ENCODE peak calls at places on chromosomes 13 and 19, in ten cellular contexts. One of them, this sample, is unnamed.

GRCh38 chr13:95137096-95137495 is 164.2 kb downstream of the ABCC4 start:
- DNase-seq in cardiac fibroblast: peak
- DNase-seq in fibroblast of mammary gland: peak
- DNase-seq in stimulated activated CD8-positive, alpha-beta memory T cell treated with anti-CD3 and anti-CD28 coated beads, Interleukin-7, amount 100 ng/mL, for 1 hour: no peak
- DNase-seq in lung microvascular endothelial cell: peak
- DNase-seq in anterior cingulate cortex: no peak
- DNase-seq in EL: peak
- DNase-seq in ascending aorta: no peak
- DNase-seq in natural killer cell: no peak
- DNase-seq in skeletal muscle cell: no peak
- DNase-seq in this sample: no peak

GRCh38 chr13:33639640-33640080 is 178.3 kb upstream of the RFC3 start:
- DNase-seq in cardiac fibroblast: no peak
- DNase-seq in fibroblast of mammary gland: no peak
- DNase-seq in stimulated activated CD8-positive, alpha-beta memory T cell treated with anti-CD3 and anti-CD28 coated beads, Interleukin-7, amount 100 ng/mL, for 1 hour: no peak
- DNase-seq in lung microvascular endothelial cell: no peak
- DNase-seq in anterior cingulate cortex: no peak
- DNase-seq in EL: peak
- DNase-seq in ascending aorta: no peak
- DNase-seq in natural killer cell: no peak
- DNase-seq in skeletal muscle cell: no peak
- DNase-seq in this sample: no peak

GRCh38 chr13:23399254-23399796 is 34.2 kb downstream of the SACS start:
- DNase-seq in cardiac fibroblast: no peak
- DNase-seq in fibroblast of mammary gland: no peak
- DNase-seq in stimulated activated CD8-positive, alpha-beta memory T cell treated with anti-CD3 and anti-CD28 coated beads, Interleukin-7, amount 100 ng/mL, for 1 hour: no peak
- DNase-seq in lung microvascular endothelial cell: no peak
- DNase-seq in anterior cingulate cortex: no peak
- DNase-seq in EL: no peak
- DNase-seq in ascending aorta: no peak
- DNase-seq in natural killer cell: no peak
- DNase-seq in skeletal muscle cell: no peak
- DNase-seq in this sample: no peak

GRCh38 chr13:114063545-114064515 is 68.6 kb downstream of the RASA3 start:
- DNase-seq in cardiac fibroblast: peak
- DNase-seq in fibroblast of mammary gland: peak
- DNase-seq in stimulated activated CD8-positive, alpha-beta memory T cell treated with anti-CD3 and anti-CD28 coated beads, Interleukin-7, amount 100 ng/mL, for 1 hour: no peak
- DNase-seq in lung microvascular endothelial cell: peak
- DNase-seq in anterior cingulate cortex: no peak
- DNase-seq in EL: peak
- DNase-seq in ascending aorta: peak
- DNase-seq in natural killer cell: no peak
- DNase-seq in skeletal muscle cell: no peak
- DNase-seq in this sample: no peak

GRCh38 chr19:29873024-29873800 is 61.4 kb downstream of the CCNE1 start:
- DNase-seq in cardiac fibroblast: peak
- DNase-seq in fibroblast of mammary gland: no peak
- DNase-seq in stimulated activated CD8-positive, alpha-beta memory T cell treated with anti-CD3 and anti-CD28 coated beads, Interleukin-7, amount 100 ng/mL, for 1 hour: peak
- DNase-seq in lung microvascular endothelial cell: peak
- DNase-seq in anterior cingulate cortex: no peak
- DNase-seq in EL: peak
- DNase-seq in ascending aorta: peak
- DNase-seq in natural killer cell: peak
- DNase-seq in skeletal muscle cell: no peak
- DNase-seq in this sample: no peak

GRCh38 chr13:100314132-100314910 is 225.4 kb downstream of the PCCA start:
- DNase-seq in cardiac fibroblast: no peak
- DNase-seq in fibroblast of mammary gland: no peak
- DNase-seq in stimulated activated CD8-positive, alpha-beta memory T cell treated with anti-CD3 and anti-CD28 coated beads, Interleukin-7, amount 100 ng/mL, for 1 hour: no peak
- DNase-seq in lung microvascular endothelial cell: peak
- DNase-seq in anterior cingulate cortex: no peak
- DNase-seq in EL: no peak
- DNase-seq in ascending aorta: no peak
- DNase-seq in natural killer cell: no peak
- DNase-seq in skeletal muscle cell: no peak
- DNase-seq in this sample: peak

GRCh38 chr13:52001120-52001731 is 10.0 kb downstream of the ATP7B start:
- DNase-seq in cardiac fibroblast: peak
- DNase-seq in fibroblast of mammary gland: peak
- DNase-seq in stimulated activated CD8-positive, alpha-beta memory T cell treated with anti-CD3 and anti-CD28 coated beads, Interleukin-7, amount 100 ng/mL, for 1 hour: no peak
- DNase-seq in lung microvascular endothelial cell: peak
- DNase-seq in anterior cingulate cortex: no peak
- DNase-seq in EL: peak
- DNase-seq in ascending aorta: no peak
- DNase-seq in natural killer cell: no peak
- DNase-seq in skeletal muscle cell: no peak
- DNase-seq in this sample: no peak

GRCh38 chr13:28761586-28761985 is 42.8 kb upstream of the SLC46A3 start:
- DNase-seq in cardiac fibroblast: peak
- DNase-seq in fibroblast of mammary gland: peak
- DNase-seq in stimulated activated CD8-positive, alpha-beta memory T cell treated with anti-CD3 and anti-CD28 coated beads, Interleukin-7, amount 100 ng/mL, for 1 hour: no peak
- DNase-seq in lung microvascular endothelial cell: no peak
- DNase-seq in anterior cingulate cortex: no peak
- DNase-seq in EL: peak
- DNase-seq in ascending aorta: no peak
- DNase-seq in natural killer cell: no peak
- DNase-seq in skeletal muscle cell: no peak
- DNase-seq in this sample: no peak

GRCh38 chr13:49980266-49980665 is 16.6 kb upstream of the TRIM13 start:
- DNase-seq in cardiac fibroblast: no peak
- DNase-seq in fibroblast of mammary gland: no peak
- DNase-seq in stimulated activated CD8-positive, alpha-beta memory T cell treated with anti-CD3 and anti-CD28 coated beads, Interleukin-7, amount 100 ng/mL, for 1 hour: no peak
- DNase-seq in lung microvascular endothelial cell: no peak
- DNase-seq in anterior cingulate cortex: no peak
- DNase-seq in EL: no peak
- DNase-seq in ascending aorta: no peak
- DNase-seq in natural killer cell: no peak
- DNase-seq in skeletal muscle cell: no peak
- DNase-seq in this sample: no peak

GRCh38 chr19:23832717-23833327 is 74.1 kb upstream of the ZNF681 start:
- DNase-seq in cardiac fibroblast: no peak
- DNase-seq in fibroblast of mammary gland: no peak
- DNase-seq in stimulated activated CD8-positive, alpha-beta memory T cell treated with anti-CD3 and anti-CD28 coated beads, Interleukin-7, amount 100 ng/mL, for 1 hour: no peak
- DNase-seq in lung microvascular endothelial cell: no peak
- DNase-seq in anterior cingulate cortex: no peak
- DNase-seq in EL: no peak
- DNase-seq in ascending aorta: no peak
- DNase-seq in natural killer cell: no peak
- DNase-seq in skeletal muscle cell: no peak
- DNase-seq in this sample: no peak

GRCh38 chr13:89227356-89227755 is 1556.2 kb downstream of the SLITRK5 start:
- DNase-seq in cardiac fibroblast: no peak
- DNase-seq in fibroblast of mammary gland: peak
- DNase-seq in stimulated activated CD8-positive, alpha-beta memory T cell treated with anti-CD3 and anti-CD28 coated beads, Interleukin-7, amount 100 ng/mL, for 1 hour: no peak
- DNase-seq in lung microvascular endothelial cell: no peak
- DNase-seq in anterior cingulate cortex: no peak
- DNase-seq in EL: no peak
- DNase-seq in ascending aorta: no peak
- DNase-seq in natural killer cell: no peak
- DNase-seq in skeletal muscle cell: no peak
- DNase-seq in this sample: no peak

This sample was measured in PC-9.